ENCODE peak calls at places on chromosomes 3 and 15, in four cellular contexts. A is HepG2, Y is GM12878, X is K562. O is an unnamed sample.

GRCh38 chr3:66693461-66693912 is 192.7 kb upstream of the LRIG1 start:
- DNase-seq in A (no peak), Y (no peak), X (no peak), O (no peak)

GRCh38 chr15:79442911-79443310 is 10.8 kb downstream of the MINAR1 start:
- DNase-seq in A (no peak), Y (no peak), X (no peak), O (no peak)

GRCh38 chr15:44663410-44664272 is at the start of gene SPG11:
- DNase-seq in A (peak; percentile 96), Y (peak; percentile 99), X (peak; percentile 97), O (peak; percentile 93)

GRCh38 chr15:101528108-101528916 is 38.8 kb upstream of the PCSK6 start:
- DNase-seq in A (peak; percentile 97), Y (no peak), X (no peak), O (no peak)

GRCh38 chr15:67120839-67121540 is 55.6 kb downstream of the SMAD3 start:
- DNase-seq in A (no peak), Y (peak; percentile 51), X (peak; percentile 58), O (no peak)

GRCh38 chr3:63763156-63763555 is 55.9 kb upstream of the C3orf49 start:
- DNase-seq in A (no peak), Y (no peak), X (no peak), O (no peak)

GRCh38 chr3:4113811-4114522 is 189.2 kb upstream of the SETMAR start:
- DNase-seq in A (no peak), Y (no peak), X (no peak), O (no peak)

GRCh38 chr3:194250104-194251002 is 100.8 kb downstream of the CPN2 start:
- DNase-seq in A (no peak), Y (no peak), X (no peak), O (no peak)

GRCh38 chr3:184656991-184657669 is 54.7 kb downstream of the MAGEF1 start:
- DNase-seq in A (no peak), Y (peak; percentile 27), X (no peak), O (no peak)

GRCh38 chr3:126826693-126827092 is 122.7 kb downstream of the CHCHD6 start:
- DNase-seq in A (no peak), Y (no peak), X (no peak), O (no peak)

GRCh38 chr3:141913150-141913811 is 36.8 kb downstream of the ATP1B3 start:
- DNase-seq in A (peak; percentile 62), Y (peak; percentile 19), X (peak; percentile 54), O (peak; percentile 56)

GRCh38 chr15:85408270-85408746 is 27.9 kb downstream of the AKAP13 start:
- DNase-seq in A (no peak), Y (peak; percentile 84), X (no peak), O (no peak)

GRCh38 chr15:90592144-90592887 is 62.6 kb downstream of the CRTC3 start:
- DNase-seq in A (peak; percentile 7), Y (no peak), X (no peak), O (no peak)

GRCh38 chr15:25182736-25183445 is 228.1 kb downstream of the SNRPN start:
- DNase-seq in A (no peak), Y (no peak), X (no peak), O (no peak)

DNA sequence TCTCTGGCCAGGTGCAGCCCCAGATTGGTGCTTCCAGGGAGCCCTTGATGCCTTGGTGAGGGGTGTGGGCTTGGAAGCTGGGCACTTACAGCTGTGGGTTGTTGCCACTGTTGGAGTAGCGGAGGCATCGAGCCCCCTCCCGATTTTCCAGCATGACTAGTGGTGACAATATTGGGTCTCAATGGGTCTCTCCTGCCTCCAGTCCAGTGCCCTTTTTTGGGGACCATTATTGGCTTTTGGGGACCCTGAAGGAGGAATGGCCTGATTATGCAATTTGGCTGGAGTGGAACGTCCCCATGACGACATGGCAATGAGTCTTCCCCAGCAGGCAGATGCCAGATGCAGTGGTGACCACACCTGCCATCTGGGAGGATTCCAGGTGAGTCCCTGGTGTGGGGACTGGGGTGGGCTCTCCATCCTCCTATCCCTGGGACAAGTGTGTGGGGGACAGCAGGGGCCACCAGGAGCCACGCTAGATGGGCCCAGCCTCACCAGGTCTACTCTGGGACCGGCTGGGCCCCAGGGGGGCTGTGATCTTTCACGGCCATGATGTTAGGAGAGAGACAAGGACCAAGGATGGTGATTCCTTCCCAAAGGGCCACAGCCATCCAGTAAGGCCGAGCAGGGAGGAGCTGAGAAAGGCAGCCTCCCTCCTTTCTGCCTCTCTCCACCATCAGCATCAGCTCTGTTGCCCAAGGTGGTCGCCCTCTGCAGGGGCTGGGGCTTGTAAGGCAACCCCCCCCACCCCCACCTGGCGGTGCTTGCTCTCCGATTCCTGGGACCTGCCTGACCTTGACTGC is 196.8 kb downstream of the GOLGA6L6 start:
- DNase-seq in A (no peak), Y (no peak), X (peak; percentile 8), O (no peak)
- TF ChIP-seq TARDBP in A (no peak), Y (no peak), X (no peak), O (no peak)

GRCh38 chr3:13195374-13195773 is 122.1 kb upstream of the IQSEC1 start:
- DNase-seq in A (no peak), Y (no peak), X (no peak), O (no peak)
- TF ChIP-seq FOXM1 in A (no peak), Y (no peak), X (no peak), O (no peak)

GRCh38 chr3:159789742-159790635 is 198.6 kb upstream of the IL12A start:
- DNase-seq in A (no peak), Y (no peak), X (no peak), O (no peak)
- TF ChIP-seq TARDBP in A (no peak), Y (no peak), X (no peak), O (no peak)

DNA sequence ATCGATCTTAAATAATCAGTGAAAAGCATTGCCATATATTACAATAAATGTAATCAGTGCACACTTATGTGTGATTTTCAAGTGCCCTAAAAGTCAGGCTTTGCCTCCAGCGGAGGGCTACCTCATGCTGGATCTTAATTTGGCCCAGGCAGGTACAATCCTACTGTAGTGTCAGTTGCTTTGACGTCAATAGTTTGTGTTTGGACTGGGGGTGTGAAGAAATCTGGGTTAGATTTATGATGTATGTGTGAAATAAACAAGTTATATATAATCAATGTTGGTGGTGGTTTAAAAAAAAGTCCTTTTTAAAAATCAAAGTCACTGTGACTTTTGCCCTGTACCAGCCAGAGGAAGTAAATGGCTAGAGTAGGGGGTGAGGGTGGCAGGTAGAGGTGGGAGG is 14.0 kb upstream of the RASGRP1 start:
- DNase-seq in A (no peak), Y (no peak), X (no peak), O (no peak)
- TF ChIP-seq FOXM1 in A (no peak), Y (no peak), X (no peak), O (no peak)

GRCh38 chr15:65342493-65342892 is 35.3 kb downstream of the IGDCC3 start:
- DNase-seq in A (no peak), Y (no peak), X (no peak), O (no peak)
- TF ChIP-seq TARDBP in A (no peak), Y (no peak), X (no peak), O (no peak)

DNA sequence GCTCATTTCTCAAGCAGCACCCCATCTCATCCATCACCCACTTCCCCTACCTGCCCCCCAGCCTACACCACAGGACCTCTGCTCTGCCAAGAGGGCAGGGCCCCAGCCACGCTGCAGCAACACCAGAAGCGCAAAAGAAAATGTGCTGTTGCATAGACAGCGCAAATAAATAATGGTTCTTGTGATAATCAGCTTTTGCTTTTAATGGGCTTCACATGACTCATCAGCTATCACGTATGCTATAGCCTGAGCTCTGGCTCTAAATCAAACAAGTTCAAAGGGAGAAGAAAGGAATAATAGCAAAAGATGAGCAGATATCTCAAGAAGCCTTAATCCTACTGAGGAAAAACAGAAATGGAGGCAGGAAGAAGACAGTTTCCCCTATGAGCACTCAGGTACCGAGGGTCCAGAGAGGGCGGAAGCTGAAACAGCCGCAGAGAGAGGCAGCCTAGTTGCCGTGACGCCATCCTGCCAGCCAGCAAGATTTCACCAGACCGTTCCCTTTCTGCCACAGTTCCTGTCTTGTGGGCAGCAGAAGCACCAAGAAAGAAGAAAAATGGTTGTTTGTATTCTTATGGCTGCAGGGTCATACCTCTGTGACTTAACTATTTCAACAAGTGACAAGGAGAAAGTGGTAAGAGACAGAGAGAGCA is 22.1 kb downstream of the RAB27A start:
- DNase-seq in A (no peak), Y (no peak), X (no peak), O (no peak)
- TF ChIP-seq FOXM1 in A (no peak), Y (no peak), X (no peak), O (no peak)

GRCh38 chr3:187758318-187758717 is 13.1 kb upstream of the BCL6 start:
- DNase-seq in A (no peak), Y (no peak), X (no peak), O (no peak)

GRCh38 chr3:187750041-187750512 is 4.8 kb upstream of the BCL6 start:
- DNase-seq in A (peak; percentile 92), Y (no peak), X (no peak), O (no peak)

GRCh38 chr3:187750513-187751123 is 5.3 kb upstream of the BCL6 start:
- DNase-seq in A (peak; percentile 80), Y (no peak), X (no peak), O (no peak)

GRCh38 chr3:187748050-187748481 is 2.8 kb upstream of the BCL6 start:
- DNase-seq in A (peak; percentile 82), Y (no peak), X (peak; percentile 79), O (peak; percentile 50)

DNA sequence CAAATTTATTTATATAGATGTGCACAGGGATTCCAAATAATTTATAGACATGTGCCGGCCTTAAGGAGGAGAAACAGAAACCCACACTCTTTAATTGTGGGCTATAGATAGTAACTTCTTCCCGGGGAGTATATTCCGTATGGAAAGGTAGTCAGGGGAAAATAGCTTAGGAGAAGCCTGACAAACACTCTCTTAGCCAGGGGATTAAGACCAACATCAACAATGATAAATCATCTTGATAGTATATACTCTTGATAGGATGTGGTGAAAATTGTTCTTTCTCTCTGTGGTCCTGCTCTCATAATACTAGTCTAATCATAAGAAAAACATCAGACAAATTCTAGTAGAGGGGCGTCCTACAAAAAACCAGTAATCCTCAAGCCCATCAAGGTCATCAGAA is 8.2 kb upstream of the BCL6 start:
- DNase-seq in A (no peak), Y (no peak), X (no peak), O (no peak)
- TF ChIP-seq TARDBP in A (no peak), Y (no peak), X (no peak), O (no peak)

GRCh38 chr3:48715179-48715800 is 1.7 kb downstream of the IP6K2 start:
- DNase-seq in A (no peak), Y (no peak), X (no peak), O (no peak)
- TF ChIP-seq FOXM1 in A (no peak), Y (no peak), X (no peak), O (no peak)

GRCh38 chr3:82087958-82088357 is 326.5 kb upstream of the GBE1 start:
- DNase-seq in A (peak; percentile 3), Y (no peak), X (no peak), O (no peak)
- TF ChIP-seq TARDBP in A (no peak), Y (no peak), X (no peak), O (no peak)

GRCh38 chr3:161914703-161915102 is 418.1 kb downstream of the OTOL1 start:
- DNase-seq in A (peak; percentile 44), Y (no peak), X (no peak), O (peak; percentile 31)
- TF ChIP-seq FOXM1 in A (no peak), Y (no peak), X (no peak), O (no peak)

O was measured in HEK293T.